ENCODE peak calls at places on chromosomes 11 and 22, in seven cellular contexts. R, F, T, M, D, L and V are unnamed samples.

GRCh38 chr11:36156486-36157150 is 132.6 kb downstream of the COMMD9 start:
- DNase-seq in T (no peak), F (no peak), R (no peak), M (no peak), D (no peak), L (no peak), V (no peak)

GRCh38 chr22:28479912-28480311 is 199.7 kb downstream of the TTC28 start:
- DNase-seq in R (no peak), T (no peak), L (no peak), M (no peak), D (no peak), F (no peak), V (no peak)

GRCh38 chr11:44346983-44347382 is 37.0 kb upstream of the ALX4 start:
- DNase-seq in R (no peak), L (no peak), T (no peak), F (no peak), M (no peak), D (no peak), V (no peak)

GRCh38 chr11:60121259-60121658 is 32.8 kb downstream of the MS4A2 start:
- DNase-seq in R (no peak), M (no peak), D (no peak), F (no peak), T (no peak), L (no peak), V (no peak)

GRCh38 chr11:75453916-75454655 is 21.1 kb upstream of the KLHL35 start:
- DNase-seq in D (no peak), M (no peak), T (no peak), R (no peak), L (no peak), F (no peak), V (no peak)

GRCh38 chr11:7677801-7678201 is 4.5 kb upstream of the CYB5R2 start:
- DNase-seq in M (no peak), D (no peak), R (no peak), T (no peak), L (no peak), F (no peak), V (no peak)

GRCh38 chr11:116109228-116109627 is 605.0 kb upstream of the CADM1 start:
- DNase-seq in T (no peak), L (peak; percentile 20), R (no peak), D (no peak), M (no peak), F (peak; percentile 42), V (no peak)

GRCh38 chr11:17746096-17746495 is 11.5 kb downstream of the KCNC1 start:
- DNase-seq in R (no peak), D (no peak), M (peak; percentile 47), T (no peak), F (no peak), L (no peak), V (no peak)

GRCh38 chr11:121968638-121969037 is 147.4 kb downstream of the BLID start:
- DNase-seq in M (no peak), F (no peak), R (no peak), D (no peak), T (no peak), L (no peak), V (no peak)

GRCh38 chr22:20025401-20026203 is 4.7 kb downstream of the TANGO2 start:
- DNase-seq in T (no peak), M (peak; percentile 56), L (no peak), R (no peak), D (no peak), F (no peak), V (no peak)

GRCh38 chr11:123061403-123062157 is at the start of gene HSPA8:
- DNase-seq in T (peak; percentile 48), M (peak; percentile 94), D (peak; percentile 60), F (peak; percentile 83), L (peak; percentile 82), R (peak; percentile 77), V (peak; percentile 52)

GRCh38 chr11:121367434-121367833 is 74.9 kb downstream of the SC5D start:
- DNase-seq in D (no peak), T (no peak), F (no peak), R (peak; percentile 95), M (no peak), L (peak; percentile 86), V (no peak)

GRCh38 chr11:25927391-25927790 is 404.5 kb upstream of the ANO3 start:
- DNase-seq in L (no peak), F (no peak), M (no peak), T (no peak), R (no peak), D (no peak), V (no peak)

GRCh38 chr11:96246718-96247540 is 96.1 kb downstream of the MAML2 start:
- DNase-seq in D (no peak), F (no peak), L (peak; percentile 87), T (no peak), M (no peak), R (no peak), V (no peak)

GRCh38 chr22:20905415-20906386 is 11.5 kb upstream of the CRKL start:
- DNase-seq in D (no peak), T (no peak), F (no peak), L (no peak), M (no peak), R (no peak), V (no peak)

GRCh38 chr11:95450547-95451123 is 219.6 kb upstream of the SESN3 start:
- DNase-seq in F (no peak), R (no peak), M (no peak), L (no peak), T (no peak), D (no peak), V (no peak)

GRCh38 chr11:13382751-13383150 is 80.3 kb downstream of the BTBD10 start:
- DNase-seq in F (no peak), M (no peak), D (no peak), T (no peak), L (no peak), R (no peak), V (no peak)

GRCh38 chr11:44596541-44597276 is 31.2 kb downstream of the CD82 start:
- DNase-seq in L (peak; percentile 28), D (no peak), R (peak; percentile 81), T (no peak), F (no peak), M (no peak), V (no peak)

GRCh38 chr11:31480930-31481329 is 28.5 kb downstream of the IMMP1L start:
- DNase-seq in L (no peak), F (no peak), T (no peak), D (no peak), R (no peak), M (no peak), V (no peak)

GRCh38 chr11:74754507-74755255 is 6.0 kb downstream of the RNF169 start:
- DNase-seq in F (no peak), M (no peak), R (peak; percentile 65), T (no peak), L (no peak), D (no peak), V (no peak)

DNA sequence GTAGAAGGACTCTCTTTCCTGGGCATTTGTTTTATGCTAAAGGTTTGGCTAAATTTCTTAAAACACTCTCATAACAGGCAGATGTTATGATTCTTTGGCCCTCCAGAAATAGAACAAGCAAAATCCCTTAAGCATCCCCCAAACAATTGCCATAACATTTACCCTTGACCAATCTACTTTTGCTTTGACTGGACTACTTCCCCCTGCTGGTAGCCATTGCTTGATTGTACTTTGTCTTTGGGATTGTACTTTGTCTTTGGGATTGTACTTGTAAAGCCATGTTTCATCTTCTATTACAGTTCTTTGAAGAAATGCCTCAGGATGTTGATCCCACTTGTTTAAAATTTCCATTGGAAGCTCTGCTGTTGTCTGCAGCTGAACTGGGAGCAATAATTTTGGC is 53.3 kb upstream of the GLYAT start:
- DNase-seq in T (no peak), D (no peak), L (no peak), M (no peak), F (no peak), R (peak; percentile 35), V (no peak)
- TF ChIP-seq CTCF in T (peak; percentile 23), D (no peak), L (peak; percentile 1), M (no peak), F (no peak), R (peak; percentile 23), V (no peak)

GRCh38 chr22:41197046-41197807 is 7.9 kb upstream of the L3MBTL2 start:
- DNase-seq in L (peak; percentile 79), T (no peak), D (peak; percentile 75), R (peak; percentile 73), M (peak; percentile 94), F (peak; percentile 78), V (peak; percentile 57)
- TF ChIP-seq CTCF in L (no peak), T (peak; percentile 30), D (peak; percentile 24), R (no peak), M (peak; percentile 14), F (no peak), V (no peak)

GRCh38 chr11:71252434-71252781 is at the start of gene SHANK2:
- DNase-seq in F (no peak), T (no peak), R (no peak), L (no peak), D (peak; percentile 34), M (no peak), V (no peak)

GRCh38 chr11:71252782-71253730 is 679 bp upstream of the SHANK2 start:
- DNase-seq in T (no peak), F (no peak), D (peak; percentile 48), M (no peak), L (no peak), R (no peak), V (no peak)

GRCh38 chr11:71251159-71251721 is 1.1 kb downstream of the SHANK2 start:
- DNase-seq in L (no peak), M (no peak), R (no peak), T (no peak), F (no peak), D (peak; percentile 43), V (no peak)

GRCh38 chr11:71250512-71251158 is 1.7 kb downstream of the SHANK2 start:
- DNase-seq in L (no peak), F (no peak), D (no peak), R (no peak), M (no peak), T (no peak), V (no peak)

GRCh38 chr11:71251761-71252433 is 480 bp downstream of the SHANK2 start:
- DNase-seq in T (no peak), F (no peak), D (peak; percentile 43), M (peak; percentile 83), L (peak; percentile 69), R (peak; percentile 23), V (no peak)
- TF ChIP-seq CTCF in T (peak; percentile 57), F (no peak), D (peak; percentile 78), M (peak; percentile 37), L (peak; percentile 10), R (peak; percentile 21), V (no peak)

DNA sequence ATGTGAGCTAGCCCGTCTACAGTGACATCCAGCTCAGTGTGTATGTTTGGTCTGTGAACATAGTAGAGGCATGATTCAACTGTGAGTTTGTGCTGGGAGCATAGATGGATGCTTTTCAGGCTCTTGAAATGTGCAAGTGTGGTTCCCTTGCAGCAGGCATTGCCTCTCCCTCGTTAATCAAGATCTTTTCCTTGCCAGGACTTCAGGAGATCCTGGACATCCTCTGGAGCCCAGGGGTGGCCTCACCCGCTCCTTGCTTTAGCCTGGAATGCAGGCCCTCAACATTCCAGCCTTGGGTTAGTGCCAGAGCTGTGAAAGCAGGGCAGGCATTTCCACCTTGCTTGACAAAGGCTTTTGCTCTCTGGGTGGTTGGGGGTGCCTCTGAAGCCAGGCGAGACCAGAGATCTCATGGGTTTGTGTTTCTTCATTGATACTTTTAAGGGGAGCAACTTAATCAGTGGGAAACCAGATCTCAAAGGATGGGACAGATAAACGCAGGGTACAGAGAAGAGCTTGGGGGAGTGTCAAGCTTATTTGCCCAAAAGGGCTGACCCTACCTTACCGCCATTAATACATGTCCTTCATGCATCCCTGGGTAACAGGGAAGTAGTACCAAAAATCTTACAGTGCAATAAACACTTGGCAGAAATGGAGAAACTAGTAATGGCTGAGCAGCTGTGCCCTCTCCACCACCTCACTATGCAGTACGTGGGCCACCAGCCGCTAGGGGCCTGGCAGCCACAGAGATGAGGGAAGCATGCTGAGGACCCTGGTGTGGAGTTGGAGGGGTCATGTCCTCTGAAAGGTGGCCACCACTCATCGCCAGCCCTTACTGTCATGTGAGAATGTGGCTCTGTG is 72.1 kb downstream of the PTPRJ start:
- DNase-seq in T (no peak), D (peak; percentile 84), M (no peak), F (no peak), L (peak; percentile 29), R (no peak), V (no peak)
- TF ChIP-seq CTCF in T (no peak), D (no peak), M (no peak), F (no peak), L (no peak), R (no peak), V (no peak)